ENCODE peak calls at places on chromosomes 11 and 22, in six cellular contexts. M is stimulated activated CD4-positive, alpha-beta T cell treated with anti-CD3 and anti-CD28 coated beads, Interleukin-1b, Interleukin-23, amount 100 ng/mL, for 24 hours; H is bronchial epithelial cell; K is kidney tubule cell; Y is GM23338; L is brain microvascular endothelial cell. R is an unnamed sample.

GRCh38 chr11:62710001-62710345 is 2.5 kb downstream of the GNG3 start:
- DNase-seq in M (no peak), H (no peak), K (no peak), Y (no peak), L (no peak), R (peak)

GRCh38 chr22:19789406-19789805 is 28.8 kb downstream of the TBX1 start:
- DNase-seq in M (no peak), H (no peak), K (no peak), Y (no peak), L (no peak), R (no peak)

GRCh38 chr22:21025763-21026755 is 6.3 kb downstream of the SLC7A4 start:
- DNase-seq in M (no peak), H (peak), K (no peak), Y (no peak), L (no peak), R (no peak)

GRCh38 chr11:57499983-57500461 is 15.5 kb downstream of the SLC43A1 start:
- DNase-seq in M (no peak), H (no peak), K (no peak), Y (no peak), L (no peak), R (no peak)

GRCh38 chr22:46585340-46586122 is 34.7 kb upstream of the GRAMD4 start:
- DNase-seq in M (no peak), H (no peak), K (no peak), Y (no peak), L (no peak), R (no peak)

GRCh38 chr11:79066456-79067354 is 374.1 kb downstream of the TENM4 start:
- DNase-seq in M (no peak), H (no peak), K (no peak), Y (peak), L (no peak), R (peak)

GRCh38 chr22:47082505-47082904 is 320.1 kb downstream of the TBC1D22A start:
- DNase-seq in M (no peak), H (peak), K (no peak), Y (no peak), L (no peak), R (no peak)

GRCh38 chr11:63212742-63213141 is 30.7 kb downstream of the SLC22A25 start:
- DNase-seq in M (no peak), H (peak), K (peak), Y (peak), L (peak), R (peak)

GRCh38 chr11:102546923-102547471 is 16.4 kb upstream of the MMP7 start:
- DNase-seq in M (no peak), H (no peak), K (peak), Y (no peak), L (no peak), R (no peak)

GRCh38 chr11:131618203-131618602 is 247.8 kb downstream of the NTM start:
- DNase-seq in M (no peak), H (no peak), K (no peak), Y (no peak), L (no peak), R (no peak)

GRCh38 chr11:126347751-126348628 is 7.5 kb upstream of the ST3GAL4 start:
- DNase-seq in M (no peak), H (no peak), K (no peak), Y (no peak), L (no peak), R (no peak)

GRCh38 chr11:60924110-60924905 is at the start of gene TMEM132A:
- DNase-seq in M (no peak), H (peak), K (peak), Y (peak), L (peak), R (peak)

GRCh38 chr22:49021097-49021925 is 806.4 kb downstream of the BRD1 start:
- DNase-seq in M (no peak), H (no peak), K (no peak), Y (no peak), L (no peak), R (no peak)

GRCh38 chr22:20132686-20133246 is 1.2 kb downstream of the ZDHHC8 start:
- DNase-seq in M (no peak), H (no peak), K (no peak), Y (no peak), L (no peak), R (no peak)

GRCh38 chr11:130762342-130763037 is 153.8 kb downstream of the SNX19 start:
- DNase-seq in M (no peak), H (peak), K (peak), Y (no peak), L (no peak), R (no peak)

GRCh38 chr22:34592341-34592740 is 473.6 kb upstream of the ISX start:
- DNase-seq in M (no peak), H (no peak), K (no peak), Y (no peak), L (no peak), R (no peak)

GRCh38 chr22:44609589-44609988 is 92.4 kb upstream of the PRR5 start:
- DNase-seq in M (no peak), H (no peak), K (no peak), Y (no peak), L (no peak), R (no peak)

GRCh38 chr11:36211735-36212430 is 77.3 kb downstream of the COMMD9 start:
- DNase-seq in M (no peak), H (no peak), K (no peak), Y (peak), L (no peak), R (peak)

GRCh38 chr11:22460181-22460580 is 122.0 kb downstream of the SLC17A6 start:
- DNase-seq in M (no peak), H (peak), K (no peak), Y (no peak), L (no peak), R (no peak)

GRCh38 chr22:24156146-24156914 is 25.0 kb upstream of the SUSD2 start:
- DNase-seq in M (peak), H (no peak), K (peak), Y (peak), L (peak), R (peak)